ENCODE peak calls at places on chromosomes 2 and 18, in seven cellular contexts. One of them, this sample, is unnamed.

GRCh38 chr2:170512271-170512670 is 202.9 kb upstream of the SP5 start:
- DNase-seq in fibroblast of mammary gland: no peak
- DNase-seq in neuronal stem cell: no peak
- DNase-seq in A549: no peak
- DNase-seq in aorta: no peak
- DNase-seq in IMR-90: no peak
- DNase-seq in Peyer's patch: no peak
- DNase-seq in this sample: no peak

GRCh38 chr2:61253136-61253535 is 91.1 kb downstream of the C2orf74 start:
- DNase-seq in fibroblast of mammary gland: peak
- DNase-seq in neuronal stem cell: no peak
- DNase-seq in A549: no peak
- DNase-seq in aorta: no peak
- DNase-seq in IMR-90: peak
- DNase-seq in Peyer's patch: no peak
- DNase-seq in this sample: no peak

GRCh38 chr2:9262671-9263171 is 56.1 kb downstream of the ASAP2 start:
- DNase-seq in fibroblast of mammary gland: no peak
- DNase-seq in neuronal stem cell: no peak
- DNase-seq in A549: no peak
- DNase-seq in aorta: no peak
- DNase-seq in IMR-90: peak
- DNase-seq in Peyer's patch: no peak
- DNase-seq in this sample: no peak

GRCh38 chr18:79480171-79480981 is 84.6 kb downstream of the NFATC1 start:
- DNase-seq in fibroblast of mammary gland: no peak
- DNase-seq in neuronal stem cell: no peak
- DNase-seq in A549: no peak
- DNase-seq in aorta: peak
- DNase-seq in IMR-90: no peak
- DNase-seq in Peyer's patch: no peak
- DNase-seq in this sample: no peak

GRCh38 chr2:147198651-147199171 is 646.1 kb upstream of the ACVR2A start:
- DNase-seq in fibroblast of mammary gland: no peak
- DNase-seq in neuronal stem cell: no peak
- DNase-seq in A549: no peak
- DNase-seq in aorta: no peak
- DNase-seq in IMR-90: no peak
- DNase-seq in Peyer's patch: no peak
- DNase-seq in this sample: no peak

GRCh38 chr18:74389161-74389927 is 67.8 kb downstream of the DIPK1C start:
- DNase-seq in fibroblast of mammary gland: no peak
- DNase-seq in neuronal stem cell: no peak
- DNase-seq in A549: no peak
- DNase-seq in aorta: no peak
- DNase-seq in IMR-90: no peak
- DNase-seq in Peyer's patch: no peak
- DNase-seq in this sample: no peak

GRCh38 chr2:4891394-4891793 is 800.8 kb upstream of the SOX11 start:
- DNase-seq in fibroblast of mammary gland: no peak
- DNase-seq in neuronal stem cell: no peak
- DNase-seq in A549: peak
- DNase-seq in aorta: no peak
- DNase-seq in IMR-90: no peak
- DNase-seq in Peyer's patch: no peak
- DNase-seq in this sample: no peak

GRCh38 chr2:181738074-181738473 is 57.8 kb upstream of the NEUROD1 start:
- DNase-seq in fibroblast of mammary gland: peak
- DNase-seq in neuronal stem cell: no peak
- DNase-seq in A549: peak
- DNase-seq in aorta: no peak
- DNase-seq in IMR-90: peak
- DNase-seq in Peyer's patch: no peak
- DNase-seq in this sample: no peak

GRCh38 chr2:132374551-132374950 is 42.1 kb upstream of the GPR39 start:
- DNase-seq in fibroblast of mammary gland: peak
- DNase-seq in neuronal stem cell: no peak
- DNase-seq in A549: no peak
- DNase-seq in aorta: no peak
- DNase-seq in IMR-90: peak
- DNase-seq in Peyer's patch: no peak
- DNase-seq in this sample: no peak

GRCh38 chr18:47582055-47582454 is 330.6 kb upstream of the SKOR2 start:
- DNase-seq in fibroblast of mammary gland: no peak
- DNase-seq in neuronal stem cell: no peak
- DNase-seq in A549: no peak
- DNase-seq in aorta: no peak
- DNase-seq in IMR-90: no peak
- DNase-seq in Peyer's patch: no peak
- DNase-seq in this sample: no peak

GRCh38 chr18:50507120-50507590 is 52.7 kb upstream of the MAPK4 start:
- DNase-seq in fibroblast of mammary gland: peak
- DNase-seq in neuronal stem cell: peak
- DNase-seq in A549: peak
- DNase-seq in aorta: peak
- DNase-seq in IMR-90: no peak
- DNase-seq in Peyer's patch: no peak
- DNase-seq in this sample: no peak

GRCh38 chr18:13136056-13136688 is 82.4 kb upstream of the LDLRAD4 start:
- DNase-seq in fibroblast of mammary gland: no peak
- DNase-seq in neuronal stem cell: peak
- DNase-seq in A549: no peak
- DNase-seq in aorta: no peak
- DNase-seq in IMR-90: no peak
- DNase-seq in Peyer's patch: peak
- DNase-seq in this sample: peak

GRCh38 chr2:152477347-152478092 is 142.5 kb downstream of the FMNL2 start:
- DNase-seq in fibroblast of mammary gland: peak
- DNase-seq in neuronal stem cell: no peak
- DNase-seq in A549: no peak
- DNase-seq in aorta: no peak
- DNase-seq in IMR-90: peak
- DNase-seq in Peyer's patch: no peak
- DNase-seq in this sample: no peak

GRCh38 chr2:118197011-118197695 is 108.9 kb downstream of the INSIG2 start:
- DNase-seq in fibroblast of mammary gland: peak
- DNase-seq in neuronal stem cell: no peak
- DNase-seq in A549: peak
- DNase-seq in aorta: no peak
- DNase-seq in IMR-90: peak
- DNase-seq in Peyer's patch: no peak
- DNase-seq in this sample: no peak

GRCh38 chr2:65729246-65729645 is 296.8 kb upstream of the SPRED2 start:
- DNase-seq in fibroblast of mammary gland: no peak
- DNase-seq in neuronal stem cell: no peak
- DNase-seq in A549: no peak
- DNase-seq in aorta: no peak
- DNase-seq in IMR-90: no peak
- DNase-seq in Peyer's patch: no peak
- DNase-seq in this sample: no peak

GRCh38 chr2:179235463-179236108 is 29.0 kb downstream of the SESTD1 start:
- DNase-seq in fibroblast of mammary gland: peak
- DNase-seq in neuronal stem cell: no peak
- DNase-seq in A549: no peak
- DNase-seq in aorta: no peak
- DNase-seq in IMR-90: peak
- DNase-seq in Peyer's patch: no peak
- DNase-seq in this sample: no peak

DNA sequence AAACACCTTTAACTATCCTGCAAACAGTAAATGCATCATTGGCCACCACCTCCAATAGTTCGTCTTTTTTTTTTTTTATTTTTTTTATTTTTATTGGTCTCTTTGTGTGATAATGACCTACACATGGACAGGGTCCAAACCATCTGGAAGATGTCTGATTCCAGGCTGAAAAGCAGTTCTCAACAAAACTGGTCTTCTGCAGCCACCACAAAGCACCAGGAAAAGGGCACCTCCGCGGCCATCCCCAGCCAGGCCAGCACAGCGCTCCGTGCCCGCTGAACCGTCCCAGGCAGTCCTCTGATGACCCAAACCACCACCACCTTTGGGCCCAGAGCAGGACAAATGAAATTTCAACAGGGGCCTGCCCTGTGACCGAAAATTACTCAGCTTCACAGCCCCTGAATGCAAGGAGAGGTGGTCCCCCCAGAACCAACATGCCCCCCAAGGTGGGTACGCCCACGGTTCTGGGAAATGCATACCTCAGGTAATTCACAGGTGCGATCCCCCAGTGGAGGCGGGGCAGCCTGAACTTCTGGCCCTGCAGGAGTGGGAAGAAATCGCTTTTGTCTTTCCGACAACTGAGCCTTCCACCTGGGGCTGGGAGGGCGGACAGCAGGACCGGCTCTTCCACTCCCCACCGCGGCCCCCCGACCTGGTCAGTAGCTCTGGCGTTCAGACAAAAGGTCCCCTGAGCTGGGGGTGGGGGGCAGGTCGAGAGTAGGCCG is 1.6 kb downstream of the ARL4C start:
- DNase-seq in fibroblast of mammary gland: peak
- DNase-seq in neuronal stem cell: no peak
- DNase-seq in A549: peak
- DNase-seq in aorta: peak
- DNase-seq in IMR-90: peak
- DNase-seq in Peyer's patch: no peak
- DNase-seq in this sample: peak
- H3K4me3 ChIP-seq in fibroblast of mammary gland: peak
- H3K4me3 ChIP-seq in neuronal stem cell: peak
- H3K4me3 ChIP-seq in A549: peak
- H3K4me3 ChIP-seq in aorta: no peak
- H3K4me3 ChIP-seq in IMR-90: peak
- H3K4me3 ChIP-seq in Peyer's patch: peak
- H3K4me3 ChIP-seq in this sample: peak

GRCh38 chr2:176079285-176079830 is 4.4 kb downstream of the EVX2 start:
- DNase-seq in fibroblast of mammary gland: no peak
- DNase-seq in neuronal stem cell: no peak
- DNase-seq in A549: no peak
- DNase-seq in aorta: no peak
- DNase-seq in IMR-90: no peak
- DNase-seq in Peyer's patch: no peak
- DNase-seq in this sample: no peak
- H3K4me3 ChIP-seq in fibroblast of mammary gland: no peak
- H3K4me3 ChIP-seq in neuronal stem cell: peak
- H3K4me3 ChIP-seq in A549: peak
- H3K4me3 ChIP-seq in aorta: no peak
- H3K4me3 ChIP-seq in IMR-90: no peak
- H3K4me3 ChIP-seq in Peyer's patch: peak
- H3K4me3 ChIP-seq in this sample: no peak

DNA sequence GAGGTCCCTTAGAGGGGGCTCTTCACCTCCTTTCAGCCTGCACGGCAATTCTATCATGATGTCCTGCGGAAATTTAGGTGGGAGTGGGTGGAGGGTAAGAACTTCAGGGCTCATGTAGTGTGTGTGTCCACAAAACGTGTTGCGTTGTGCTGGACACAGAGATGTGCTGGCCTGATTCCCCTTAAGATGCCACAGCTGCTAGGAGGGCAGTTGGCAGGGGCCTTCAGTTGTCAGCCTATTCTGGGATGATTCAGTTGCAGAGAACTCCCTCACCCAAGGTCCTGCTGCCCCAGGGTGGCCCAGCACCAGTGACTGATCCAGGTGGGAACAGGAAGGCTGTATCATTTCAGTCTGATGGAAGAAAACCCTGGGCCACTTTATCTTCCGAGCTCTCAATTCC is 1.0 kb upstream of the HJURP start:
- DNase-seq in fibroblast of mammary gland: no peak
- DNase-seq in neuronal stem cell: no peak
- DNase-seq in A549: no peak
- DNase-seq in aorta: no peak
- DNase-seq in IMR-90: no peak
- DNase-seq in Peyer's patch: no peak
- DNase-seq in this sample: no peak
- H3K4me3 ChIP-seq in fibroblast of mammary gland: no peak
- H3K4me3 ChIP-seq in neuronal stem cell: no peak
- H3K4me3 ChIP-seq in A549: peak
- H3K4me3 ChIP-seq in aorta: no peak
- H3K4me3 ChIP-seq in IMR-90: no peak
- H3K4me3 ChIP-seq in Peyer's patch: no peak
- H3K4me3 ChIP-seq in this sample: peak

GRCh38 chr2:85905187-85905666 is 16.4 kb upstream of the ST3GAL5 start:
- DNase-seq in fibroblast of mammary gland: peak
- DNase-seq in neuronal stem cell: no peak
- DNase-seq in A549: no peak
- DNase-seq in aorta: peak
- DNase-seq in IMR-90: peak
- DNase-seq in Peyer's patch: no peak
- DNase-seq in this sample: no peak
- H3K4me3 ChIP-seq in fibroblast of mammary gland: no peak
- H3K4me3 ChIP-seq in neuronal stem cell: no peak
- H3K4me3 ChIP-seq in A549: no peak
- H3K4me3 ChIP-seq in aorta: no peak
- H3K4me3 ChIP-seq in IMR-90: no peak
- H3K4me3 ChIP-seq in Peyer's patch: no peak
- H3K4me3 ChIP-seq in this sample: no peak

GRCh38 chr18:46253498-46253897 is 149.3 kb downstream of the HAUS1 start:
- DNase-seq in fibroblast of mammary gland: peak
- DNase-seq in neuronal stem cell: no peak
- DNase-seq in A549: no peak
- DNase-seq in aorta: no peak
- DNase-seq in IMR-90: peak
- DNase-seq in Peyer's patch: no peak
- DNase-seq in this sample: no peak

GRCh38 chr18:46250084-46250811 is 146.1 kb downstream of the HAUS1 start:
- DNase-seq in fibroblast of mammary gland: peak
- DNase-seq in neuronal stem cell: no peak
- DNase-seq in A549: no peak
- DNase-seq in aorta: no peak
- DNase-seq in IMR-90: peak
- DNase-seq in Peyer's patch: peak
- DNase-seq in this sample: peak

GRCh38 chr18:46247938-46248337 is 143.8 kb downstream of the HAUS1 start:
- DNase-seq in fibroblast of mammary gland: no peak
- DNase-seq in neuronal stem cell: no peak
- DNase-seq in A549: no peak
- DNase-seq in aorta: no peak
- DNase-seq in IMR-90: no peak
- DNase-seq in Peyer's patch: no peak
- DNase-seq in this sample: no peak

GRCh38 chr18:46252754-46253153 is 148.6 kb downstream of the HAUS1 start:
- DNase-seq in fibroblast of mammary gland: no peak
- DNase-seq in neuronal stem cell: no peak
- DNase-seq in A549: no peak
- DNase-seq in aorta: no peak
- DNase-seq in IMR-90: no peak
- DNase-seq in Peyer's patch: no peak
- DNase-seq in this sample: no peak

GRCh38 chr18:46250812-46251173 is 146.6 kb downstream of the HAUS1 start:
- DNase-seq in fibroblast of mammary gland: no peak
- DNase-seq in neuronal stem cell: no peak
- DNase-seq in A549: no peak
- DNase-seq in aorta: no peak
- DNase-seq in IMR-90: no peak
- DNase-seq in Peyer's patch: no peak
- DNase-seq in this sample: no peak
- H3K4me3 ChIP-seq in fibroblast of mammary gland: no peak
- H3K4me3 ChIP-seq in neuronal stem cell: no peak
- H3K4me3 ChIP-seq in A549: no peak
- H3K4me3 ChIP-seq in aorta: no peak
- H3K4me3 ChIP-seq in IMR-90: no peak
- H3K4me3 ChIP-seq in Peyer's patch: no peak
- H3K4me3 ChIP-seq in this sample: peak

GRCh38 chr2:221674446-221674845 is 102.3 kb upstream of the EPHA4 start:
- DNase-seq in fibroblast of mammary gland: no peak
- DNase-seq in neuronal stem cell: no peak
- DNase-seq in A549: no peak
- DNase-seq in aorta: no peak
- DNase-seq in IMR-90: no peak
- DNase-seq in Peyer's patch: no peak
- DNase-seq in this sample: no peak
- H3K4me3 ChIP-seq in fibroblast of mammary gland: no peak
- H3K4me3 ChIP-seq in neuronal stem cell: no peak
- H3K4me3 ChIP-seq in A549: no peak
- H3K4me3 ChIP-seq in aorta: no peak
- H3K4me3 ChIP-seq in IMR-90: no peak
- H3K4me3 ChIP-seq in Peyer's patch: no peak
- H3K4me3 ChIP-seq in this sample: no peak

This sample was measured in CD4-positive, CD25-positive, alpha-beta regulatory T cell.